ENCODE peak calls at places on chromosomes 5 and 9, in eight cellular contexts. L, S, V, K, G, I, W and Z are unnamed samples.

GRCh38 chr9:121830441-121831140 is 179.2 kb downstream of the DAB2IP start:
- DNase-seq in G (no peak), S (no peak), V (no peak), W (no peak), I (no peak), K (peak), L (no peak), Z (no peak)

GRCh38 chr9:113427629-113428028 is 17.1 kb downstream of the C9orf43 start:
- DNase-seq in I (no peak), S (no peak), G (peak), K (no peak), L (no peak), W (no peak), V (no peak), Z (peak)

GRCh38 chr9:36772449-36773370 is 200.0 kb downstream of the MELK start:
- DNase-seq in I (peak), L (peak), V (no peak), S (no peak), K (no peak), G (peak), W (no peak), Z (no peak)

GRCh38 chr9:37037744-37038640 is 3.9 kb upstream of the PAX5 start:
- DNase-seq in W (no peak), V (no peak), G (no peak), K (peak), L (no peak), I (no peak), S (no peak), Z (no peak)

GRCh38 chr5:69531010-69531785 is 28.8 kb upstream of the GTF2H2C start:
- DNase-seq in L (no peak), W (no peak), S (no peak), I (no peak), V (no peak), K (no peak), G (no peak), Z (no peak)

GRCh38 chr9:107465467-107466451 is 23.8 kb downstream of the KLF4 start:
- DNase-seq in G (peak), W (no peak), V (peak), L (peak), S (peak), K (peak), I (no peak), Z (no peak)

GRCh38 chr5:68762201-68762600 is 331.6 kb upstream of the SLC30A5 start:
- DNase-seq in K (no peak), G (no peak), L (no peak), W (peak), S (no peak), V (no peak), I (no peak), Z (no peak)

GRCh38 chr9:133371261-133371711 is 4.6 kb downstream of the SURF4 start:
- DNase-seq in G (no peak), W (no peak), L (no peak), V (no peak), K (no peak), I (no peak), S (no peak), Z (no peak)

GRCh38 chr5:43840424-43841232 is 237.6 kb downstream of the NNT start:
- DNase-seq in G (peak), V (no peak), I (no peak), W (no peak), K (no peak), S (peak), L (no peak), Z (no peak)

GRCh38 chr5:59591162-59591561 is 302.4 kb downstream of the PDE4D start:
- DNase-seq in G (no peak), I (no peak), K (no peak), W (no peak), L (no peak), S (no peak), V (no peak), Z (no peak)

GRCh38 chr9:117473293-117473692 is 58.4 kb upstream of the ASTN2 start:
- DNase-seq in V (no peak), W (no peak), S (no peak), I (no peak), K (no peak), L (no peak), G (no peak), Z (no peak)

GRCh38 chr5:77310494-77311216 is 100.2 kb downstream of the PDE8B start:
- DNase-seq in K (no peak), L (no peak), G (no peak), S (no peak), V (no peak), W (no peak), I (no peak), Z (no peak)

GRCh38 chr5:68214472-68215207 is 916 bp upstream of the PIK3R1 start:
- DNase-seq in I (no peak), K (no peak), W (no peak), G (peak), V (no peak), S (no peak), L (no peak), Z (no peak)

GRCh38 chr5:51378778-51379652 is 4.2 kb upstream of the ISL1 start:
- DNase-seq in L (no peak), K (no peak), I (no peak), S (no peak), G (no peak), V (no peak), W (no peak), Z (no peak)

GRCh38 chr9:124254261-124254682 is 3.5 kb upstream of the NEK6 start:
- DNase-seq in K (peak), S (no peak), G (no peak), I (no peak), W (no peak), V (no peak), L (no peak), Z (no peak)

GRCh38 chr5:1521671-1522600 is 1.8 kb downstream of the LPCAT1 start:
- DNase-seq in I (peak), W (no peak), L (peak), S (no peak), K (peak), V (no peak), G (peak), Z (no peak)

GRCh38 chr5:7851617-7852289 is 820 bp upstream of the CFAP90 start:
- DNase-seq in S (no peak), I (no peak), L (no peak), V (no peak), G (no peak), K (no peak), W (no peak), Z (no peak)

GRCh38 chr5:7849531-7850240 is 1.2 kb downstream of the CFAP90 start:
- DNase-seq in V (peak), I (no peak), L (peak), W (no peak), K (peak), G (no peak), S (no peak), Z (no peak)

GRCh38 chr5:7850241-7850532 is 746 bp downstream of the CFAP90 start:
- DNase-seq in W (no peak), K (no peak), I (no peak), V (no peak), S (no peak), G (no peak), L (no peak), Z (no peak)

GRCh38 chr5:7851240-7851592 is 283 bp upstream of the CFAP90 start:
- DNase-seq in S (no peak), K (no peak), W (no peak), G (no peak), I (no peak), L (no peak), V (no peak), Z (no peak)

GRCh38 chr5:7850533-7851239 is at the start of gene CFAP90:
- DNase-seq in K (peak), V (peak), W (no peak), L (peak), I (no peak), S (peak), G (peak), Z (no peak)
- H3K4me3 ChIP-seq in K (peak), V (peak), W (peak), L (peak), I (peak), S (peak), G (peak), Z (peak)

DNA sequence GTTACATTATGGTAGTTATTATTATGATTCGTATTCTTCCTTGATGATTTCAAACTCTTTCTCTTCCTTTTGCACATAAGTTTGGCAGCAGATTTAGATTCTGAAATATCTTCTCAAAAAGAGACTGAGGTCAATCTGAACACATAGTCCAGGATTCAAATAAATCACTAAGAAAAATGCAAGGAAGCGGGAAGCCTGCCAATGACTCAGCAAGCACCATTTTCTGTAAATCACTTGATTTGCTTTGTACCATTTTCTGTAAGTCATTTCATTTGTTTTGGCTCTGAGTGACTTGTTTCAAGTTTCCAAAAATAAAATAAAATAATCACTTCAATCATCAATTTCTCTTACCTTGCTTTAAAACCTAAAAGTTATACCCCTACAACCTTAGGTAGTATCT is 24.6 kb upstream of the GLIS3 start:
- DNase-seq in K (no peak), S (no peak), G (peak), I (peak), V (no peak), W (peak), L (no peak), Z (no peak)
- H3K4me3 ChIP-seq in K (no peak), S (no peak), G (no peak), I (no peak), V (no peak), W (no peak), L (no peak), Z (no peak)

GRCh38 chr9:94586814-94587213 is 6.8 kb downstream of the FBP2 start:
- DNase-seq in W (no peak), I (peak), S (no peak), G (peak), K (no peak), L (no peak), V (no peak), Z (no peak)

GRCh38 chr9:94586316-94586715 is 7.3 kb downstream of the FBP2 start:
- DNase-seq in I (no peak), S (no peak), G (peak), L (no peak), V (no peak), W (no peak), K (no peak), Z (no peak)

GRCh38 chr9:94588681-94589080 is 4.9 kb downstream of the FBP2 start:
- DNase-seq in S (no peak), L (no peak), W (no peak), G (no peak), K (no peak), I (no peak), V (no peak), Z (no peak)

GRCh38 chr9:94581711-94582110 is 11.9 kb downstream of the FBP2 start:
- DNase-seq in K (no peak), V (no peak), L (no peak), S (no peak), I (no peak), G (no peak), W (no peak), Z (no peak)

DNA sequence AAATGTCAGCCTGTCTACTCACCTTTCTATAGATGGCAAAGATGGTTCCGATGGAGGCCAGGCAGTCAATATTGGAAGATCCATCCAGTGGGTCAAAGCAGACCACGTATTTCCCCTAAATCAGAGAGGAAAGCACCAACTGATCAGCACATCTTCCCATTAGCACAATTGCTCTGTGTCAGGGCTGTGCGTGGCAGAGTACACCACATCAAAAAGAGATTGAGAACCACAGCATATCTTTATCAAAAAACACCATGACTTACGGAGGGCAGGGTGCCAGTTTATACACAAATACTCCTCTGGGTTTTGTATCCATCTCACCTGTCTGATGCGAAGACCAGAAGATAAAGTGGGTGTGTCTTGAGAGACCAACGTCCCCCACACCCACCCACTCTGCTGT is 9.1 kb downstream of the FBP2 start:
- DNase-seq in S (no peak), I (no peak), W (no peak), L (no peak), V (no peak), G (no peak), K (no peak), Z (no peak)
- H3K4me3 ChIP-seq in S (no peak), I (no peak), W (no peak), L (no peak), V (no peak), G (no peak), K (no peak), Z (no peak)

GRCh38 chr5:150120062-150120441 is 33.7 kb upstream of the CSF1R start:
- DNase-seq in L (no peak), G (no peak), W (no peak), I (no peak), V (no peak), K (no peak), S (no peak), Z (no peak)
- H3K4me3 ChIP-seq in L (no peak), G (no peak), W (no peak), I (no peak), V (no peak), K (no peak), S (no peak), Z (no peak)

GRCh38 chr5:171355302-171355724 is 32.3 kb upstream of the NPM1 start:
- DNase-seq in I (no peak), K (no peak), S (no peak), W (no peak), V (no peak), G (no peak), L (no peak), Z (no peak)
- H3K4me3 ChIP-seq in I (no peak), K (no peak), S (no peak), W (no peak), V (no peak), G (no peak), L (no peak), Z (no peak)